ENCODE peak calls at places on chromosome 11, in seven cellular contexts. K is K562, T is GM20000, C is AG04449, U is left cardiac atrium, O is left colon, N is retina. Y is an unnamed sample.

GRCh38 chr11:47213985-47214564 is 699 bp upstream of the DDB2 start:
- DNase-seq in K (no peak), T (peak), C (no peak), U (peak), O (peak), N (no peak), Y (peak)

GRCh38 chr11:61065955-61066638 is 36.2 kb upstream of the CD5 start:
- DNase-seq in K (no peak), T (no peak), C (no peak), U (no peak), O (no peak), N (no peak), Y (no peak)

GRCh38 chr11:69450064-69450856 is 31.2 kb upstream of the LINC01488 start:
- DNase-seq in K (no peak), T (no peak), C (no peak), U (peak), O (no peak), N (no peak), Y (no peak)

GRCh38 chr11:78417175-78417887 is at the start of gene GAB2:
- DNase-seq in K (no peak), T (no peak), C (no peak), U (no peak), O (peak), N (no peak), Y (no peak)

GRCh38 chr11:36352919-36353318 is 56.8 kb downstream of the PRR5L start:
- DNase-seq in K (no peak), T (no peak), C (no peak), U (no peak), O (no peak), N (no peak), Y (no peak)

GRCh38 chr11:125250316-125250870 is 85.8 kb downstream of the PKNOX2 start:
- DNase-seq in K (no peak), T (no peak), C (no peak), U (no peak), O (no peak), N (no peak), Y (no peak)

GRCh38 chr11:70522261-70522612 is 123.9 kb downstream of the CTTN start:
- DNase-seq in K (no peak), T (no peak), C (no peak), U (no peak), O (no peak), N (peak), Y (no peak)

GRCh38 chr11:63132985-63133775 is 10.8 kb downstream of the SLC22A24 start:
- DNase-seq in K (no peak), T (no peak), C (no peak), U (no peak), O (no peak), N (no peak), Y (no peak)

GRCh38 chr11:70334351-70334995 is 63.9 kb upstream of the CTTN start:
- DNase-seq in K (no peak), T (no peak), C (no peak), U (no peak), O (no peak), N (no peak), Y (no peak)